ENCODE peak calls at places on chromosome 13, in seven cellular contexts. One of them, this sample, is unnamed.

GRCh38 chr13:54775501-54776191 is 1747.0 kb downstream of the OLFM4 start:
- DNase-seq in retinal pigment epithelial cell: no peak
- DNase-seq in psoas muscle: no peak
- DNase-seq in HFF-Myc: no peak
- DNase-seq in cardiac fibroblast: no peak
- DNase-seq in DND-41: no peak
- DNase-seq in coronary artery: no peak
- DNase-seq in this sample: no peak

GRCh38 chr13:95660981-95661581 is 15.9 kb upstream of the DNAJC3 start:
- DNase-seq in retinal pigment epithelial cell: no peak
- DNase-seq in psoas muscle: no peak
- DNase-seq in HFF-Myc: no peak
- DNase-seq in cardiac fibroblast: peak
- DNase-seq in DND-41: peak
- DNase-seq in coronary artery: no peak
- DNase-seq in this sample: peak

GRCh38 chr13:107743983-107744382 is 471.4 kb downstream of the LIG4 start:
- DNase-seq in retinal pigment epithelial cell: peak
- DNase-seq in psoas muscle: no peak
- DNase-seq in HFF-Myc: no peak
- DNase-seq in cardiac fibroblast: no peak
- DNase-seq in DND-41: no peak
- DNase-seq in coronary artery: no peak
- DNase-seq in this sample: peak

GRCh38 chr13:65932013-65932412 is 1298.1 kb downstream of the PCDH9 start:
- DNase-seq in retinal pigment epithelial cell: no peak
- DNase-seq in psoas muscle: no peak
- DNase-seq in HFF-Myc: no peak
- DNase-seq in cardiac fibroblast: no peak
- DNase-seq in DND-41: no peak
- DNase-seq in coronary artery: no peak
- DNase-seq in this sample: no peak

GRCh38 chr13:50444726-50445125 is 398.8 kb downstream of the DLEU7 start:
- DNase-seq in retinal pigment epithelial cell: no peak
- DNase-seq in psoas muscle: no peak
- DNase-seq in HFF-Myc: no peak
- DNase-seq in cardiac fibroblast: no peak
- DNase-seq in DND-41: no peak
- DNase-seq in coronary artery: no peak
- DNase-seq in this sample: no peak

GRCh38 chr13:63909726-63910125 is 2494.1 kb upstream of the PCDH20 start:
- DNase-seq in retinal pigment epithelial cell: no peak
- DNase-seq in psoas muscle: no peak
- DNase-seq in HFF-Myc: no peak
- DNase-seq in cardiac fibroblast: no peak
- DNase-seq in DND-41: no peak
- DNase-seq in coronary artery: no peak
- DNase-seq in this sample: no peak

GRCh38 chr13:113768018-113768905 is 9.2 kb downstream of the TMEM255B start:
- DNase-seq in retinal pigment epithelial cell: no peak
- DNase-seq in psoas muscle: no peak
- DNase-seq in HFF-Myc: no peak
- DNase-seq in cardiac fibroblast: no peak
- DNase-seq in DND-41: no peak
- DNase-seq in coronary artery: no peak
- DNase-seq in this sample: no peak

GRCh38 chr13:93036380-93036779 is 190.2 kb upstream of the GPC6 start:
- DNase-seq in retinal pigment epithelial cell: no peak
- DNase-seq in psoas muscle: no peak
- DNase-seq in HFF-Myc: no peak
- DNase-seq in cardiac fibroblast: no peak
- DNase-seq in DND-41: no peak
- DNase-seq in coronary artery: no peak
- DNase-seq in this sample: no peak

GRCh38 chr13:95641961-95642621 is 2.4 kb downstream of the DZIP1 start:
- DNase-seq in retinal pigment epithelial cell: peak
- DNase-seq in psoas muscle: peak
- DNase-seq in HFF-Myc: no peak
- DNase-seq in cardiac fibroblast: peak
- DNase-seq in DND-41: no peak
- DNase-seq in coronary artery: peak
- DNase-seq in this sample: peak

GRCh38 chr13:45630791-45631190 is 15.3 kb upstream of the ERICH6B start:
- DNase-seq in retinal pigment epithelial cell: no peak
- DNase-seq in psoas muscle: no peak
- DNase-seq in HFF-Myc: no peak
- DNase-seq in cardiac fibroblast: no peak
- DNase-seq in DND-41: no peak
- DNase-seq in coronary artery: no peak
- DNase-seq in this sample: no peak

GRCh38 chr13:102658678-102659077 is 36.2 kb downstream of the METTL21C start:
- DNase-seq in retinal pigment epithelial cell: no peak
- DNase-seq in psoas muscle: no peak
- DNase-seq in HFF-Myc: no peak
- DNase-seq in cardiac fibroblast: peak
- DNase-seq in DND-41: no peak
- DNase-seq in coronary artery: no peak
- DNase-seq in this sample: no peak

GRCh38 chr13:30071890-30072817 is 221.7 kb upstream of the UBL3 start:
- DNase-seq in retinal pigment epithelial cell: no peak
- DNase-seq in psoas muscle: no peak
- DNase-seq in HFF-Myc: no peak
- DNase-seq in cardiac fibroblast: no peak
- DNase-seq in DND-41: no peak
- DNase-seq in coronary artery: no peak
- DNase-seq in this sample: no peak

GRCh38 chr13:111853766-111854165 is 213.2 kb upstream of the SOX1 start:
- DNase-seq in retinal pigment epithelial cell: no peak
- DNase-seq in psoas muscle: no peak
- DNase-seq in HFF-Myc: no peak
- DNase-seq in cardiac fibroblast: no peak
- DNase-seq in DND-41: no peak
- DNase-seq in coronary artery: no peak
- DNase-seq in this sample: no peak

GRCh38 chr13:51488212-51488611 is 35.4 kb upstream of the INTS6 start:
- DNase-seq in retinal pigment epithelial cell: no peak
- DNase-seq in psoas muscle: no peak
- DNase-seq in HFF-Myc: no peak
- DNase-seq in cardiac fibroblast: no peak
- DNase-seq in DND-41: no peak
- DNase-seq in coronary artery: no peak
- DNase-seq in this sample: no peak

GRCh38 chr13:34803756-34804155 is 138.3 kb upstream of the NBEA start:
- DNase-seq in retinal pigment epithelial cell: no peak
- DNase-seq in psoas muscle: no peak
- DNase-seq in HFF-Myc: no peak
- DNase-seq in cardiac fibroblast: no peak
- DNase-seq in DND-41: no peak
- DNase-seq in coronary artery: no peak
- DNase-seq in this sample: no peak

GRCh38 chr13:85520445-85520844 is 278.8 kb downstream of the SLITRK6 start:
- DNase-seq in retinal pigment epithelial cell: peak
- DNase-seq in psoas muscle: no peak
- DNase-seq in HFF-Myc: no peak
- DNase-seq in cardiac fibroblast: no peak
- DNase-seq in DND-41: no peak
- DNase-seq in coronary artery: no peak
- DNase-seq in this sample: peak

GRCh38 chr13:82717249-82717648 is 1165.0 kb downstream of the SLITRK1 start:
- DNase-seq in retinal pigment epithelial cell: peak
- DNase-seq in psoas muscle: no peak
- DNase-seq in HFF-Myc: no peak
- DNase-seq in cardiac fibroblast: peak
- DNase-seq in DND-41: no peak
- DNase-seq in coronary artery: no peak
- DNase-seq in this sample: peak

GRCh38 chr13:110323172-110323851 is 16.2 kb downstream of the COL4A2 start:
- DNase-seq in retinal pigment epithelial cell: no peak
- DNase-seq in psoas muscle: no peak
- DNase-seq in HFF-Myc: no peak
- DNase-seq in cardiac fibroblast: peak
- DNase-seq in DND-41: no peak
- DNase-seq in coronary artery: peak
- DNase-seq in this sample: peak

GRCh38 chr13:40992678-40993077 is 26.4 kb downstream of the ELF1 start:
- DNase-seq in retinal pigment epithelial cell: no peak
- DNase-seq in psoas muscle: no peak
- DNase-seq in HFF-Myc: no peak
- DNase-seq in cardiac fibroblast: peak
- DNase-seq in DND-41: no peak
- DNase-seq in coronary artery: no peak
- DNase-seq in this sample: no peak

GRCh38 chr13:95569966-95570365 is 17.4 kb downstream of the CLDN10 start:
- DNase-seq in retinal pigment epithelial cell: no peak
- DNase-seq in psoas muscle: no peak
- DNase-seq in HFF-Myc: no peak
- DNase-seq in cardiac fibroblast: no peak
- DNase-seq in DND-41: no peak
- DNase-seq in coronary artery: no peak
- DNase-seq in this sample: no peak

GRCh38 chr13:24087611-24088235 is 72.8 kb upstream of the SPATA13 start:
- DNase-seq in retinal pigment epithelial cell: no peak
- DNase-seq in psoas muscle: no peak
- DNase-seq in HFF-Myc: no peak
- DNase-seq in cardiac fibroblast: no peak
- DNase-seq in DND-41: no peak
- DNase-seq in coronary artery: no peak
- DNase-seq in this sample: no peak

GRCh38 chr13:113531041-113531873 is 40.7 kb upstream of the DCUN1D2 start:
- DNase-seq in retinal pigment epithelial cell: no peak
- DNase-seq in psoas muscle: no peak
- DNase-seq in HFF-Myc: no peak
- DNase-seq in cardiac fibroblast: no peak
- DNase-seq in DND-41: no peak
- DNase-seq in coronary artery: no peak
- DNase-seq in this sample: no peak

GRCh38 chr13:93151277-93151676 is 75.3 kb upstream of the GPC6 start:
- DNase-seq in retinal pigment epithelial cell: peak
- DNase-seq in psoas muscle: no peak
- DNase-seq in HFF-Myc: no peak
- DNase-seq in cardiac fibroblast: peak
- DNase-seq in DND-41: no peak
- DNase-seq in coronary artery: no peak
- DNase-seq in this sample: peak

GRCh38 chr13:99658266-99658991 is 157.2 kb downstream of the TM9SF2 start:
- DNase-seq in retinal pigment epithelial cell: peak
- DNase-seq in psoas muscle: peak
- DNase-seq in HFF-Myc: no peak
- DNase-seq in cardiac fibroblast: peak
- DNase-seq in DND-41: peak
- DNase-seq in coronary artery: no peak
- DNase-seq in this sample: peak
- TF ChIP-seq CTCF in retinal pigment epithelial cell: peak
- TF ChIP-seq CTCF in psoas muscle: peak
- TF ChIP-seq CTCF in HFF-Myc: peak
- TF ChIP-seq CTCF in cardiac fibroblast: peak
- TF ChIP-seq CTCF in DND-41: peak
- TF ChIP-seq CTCF in coronary artery: no peak
- TF ChIP-seq CTCF in this sample: peak

DNA sequence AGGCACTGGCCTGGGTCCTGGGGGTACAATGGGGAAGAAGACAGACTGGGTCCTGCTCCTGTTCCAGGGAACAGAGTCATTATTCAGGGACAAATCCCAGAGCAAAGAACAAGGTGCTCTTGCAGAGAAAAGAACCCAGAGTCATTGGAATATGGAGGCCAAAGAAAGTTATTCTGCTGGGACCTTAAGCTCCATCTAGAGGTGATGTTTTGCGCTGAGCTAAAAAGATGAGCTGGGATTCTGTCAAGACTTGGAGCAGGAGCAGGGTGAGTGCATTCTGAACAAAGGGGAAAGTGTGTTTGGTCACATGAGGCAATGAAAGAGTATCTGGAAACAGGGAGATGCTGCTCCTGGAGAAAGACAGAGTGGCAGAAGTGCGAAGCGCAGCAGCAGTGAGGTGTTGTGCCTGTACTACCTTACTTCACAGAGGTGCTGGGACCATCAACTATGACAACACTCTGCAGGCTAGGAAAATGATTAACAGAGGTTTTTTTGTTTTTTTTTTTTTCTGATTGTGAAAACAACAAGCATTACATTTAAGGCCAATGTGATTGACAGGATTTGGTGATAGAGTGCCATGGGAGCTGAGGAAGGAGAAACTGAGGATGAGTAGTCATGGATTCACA is 95.3 kb upstream of the TNFSF11 start:
- DNase-seq in retinal pigment epithelial cell: no peak
- DNase-seq in psoas muscle: no peak
- DNase-seq in HFF-Myc: no peak
- DNase-seq in cardiac fibroblast: peak
- DNase-seq in DND-41: no peak
- DNase-seq in coronary artery: no peak
- DNase-seq in this sample: peak
- TF ChIP-seq CTCF in retinal pigment epithelial cell: peak
- TF ChIP-seq CTCF in psoas muscle: no peak
- TF ChIP-seq CTCF in HFF-Myc: peak
- TF ChIP-seq CTCF in cardiac fibroblast: peak
- TF ChIP-seq CTCF in DND-41: peak
- TF ChIP-seq CTCF in coronary artery: no peak
- TF ChIP-seq CTCF in this sample: peak

GRCh38 chr13:76759877-76760276 is 126.3 kb downstream of the KCTD12 start:
- DNase-seq in retinal pigment epithelial cell: no peak
- DNase-seq in psoas muscle: no peak
- DNase-seq in HFF-Myc: no peak
- DNase-seq in cardiac fibroblast: no peak
- DNase-seq in DND-41: no peak
- DNase-seq in coronary artery: no peak
- DNase-seq in this sample: peak
- TF ChIP-seq CTCF in retinal pigment epithelial cell: no peak
- TF ChIP-seq CTCF in psoas muscle: no peak
- TF ChIP-seq CTCF in HFF-Myc: no peak
- TF ChIP-seq CTCF in cardiac fibroblast: no peak
- TF ChIP-seq CTCF in DND-41: no peak
- TF ChIP-seq CTCF in coronary artery: no peak
- TF ChIP-seq CTCF in this sample: no peak

GRCh38 chr13:75904012-75904411 is 267.9 kb downstream of the LMO7 start:
- DNase-seq in retinal pigment epithelial cell: no peak
- DNase-seq in psoas muscle: no peak
- DNase-seq in HFF-Myc: no peak
- DNase-seq in cardiac fibroblast: no peak
- DNase-seq in DND-41: no peak
- DNase-seq in coronary artery: no peak
- DNase-seq in this sample: no peak

GRCh38 chr13:75907044-75907443 is 270.9 kb downstream of the LMO7 start:
- DNase-seq in retinal pigment epithelial cell: no peak
- DNase-seq in psoas muscle: no peak
- DNase-seq in HFF-Myc: no peak
- DNase-seq in cardiac fibroblast: no peak
- DNase-seq in DND-41: no peak
- DNase-seq in coronary artery: no peak
- DNase-seq in this sample: no peak

GRCh38 chr13:75902166-75903104 is 266.3 kb downstream of the LMO7 start:
- DNase-seq in retinal pigment epithelial cell: no peak
- DNase-seq in psoas muscle: no peak
- DNase-seq in HFF-Myc: no peak
- DNase-seq in cardiac fibroblast: no peak
- DNase-seq in DND-41: no peak
- DNase-seq in coronary artery: no peak
- DNase-seq in this sample: no peak

GRCh38 chr13:75908137-75908536 is 272.0 kb downstream of the LMO7 start:
- DNase-seq in retinal pigment epithelial cell: peak
- DNase-seq in psoas muscle: peak
- DNase-seq in HFF-Myc: peak
- DNase-seq in cardiac fibroblast: no peak
- DNase-seq in DND-41: no peak
- DNase-seq in coronary artery: no peak
- DNase-seq in this sample: no peak

GRCh38 chr13:75906315-75906714 is 270.2 kb downstream of the LMO7 start:
- DNase-seq in retinal pigment epithelial cell: no peak
- DNase-seq in psoas muscle: no peak
- DNase-seq in HFF-Myc: no peak
- DNase-seq in cardiac fibroblast: no peak
- DNase-seq in DND-41: no peak
- DNase-seq in coronary artery: no peak
- DNase-seq in this sample: no peak
- TF ChIP-seq CTCF in retinal pigment epithelial cell: peak
- TF ChIP-seq CTCF in psoas muscle: no peak
- TF ChIP-seq CTCF in HFF-Myc: no peak
- TF ChIP-seq CTCF in cardiac fibroblast: no peak
- TF ChIP-seq CTCF in DND-41: no peak
- TF ChIP-seq CTCF in coronary artery: no peak
- TF ChIP-seq CTCF in this sample: no peak